ENCODE peak calls at places on chromosome 7, in nine cellular contexts. One of them, this sample, is unnamed.

GRCh38 chr7:17671956-17672355 is 268.3 kb downstream of the SNX13 start:
- DNase-seq in AG10803: no peak
- DNase-seq in WTC11: no peak
- DNase-seq in NCI-H1417: no peak
- DNase-seq in posterior cingulate gyrus: no peak
- DNase-seq in activated naive CD4-positive, alpha-beta T cell: no peak
- DNase-seq in non-pigmented ciliary epithelial cell: no peak
- DNase-seq in OCI-M1: no peak
- DNase-seq in CD8-positive, alpha-beta memory T cell: no peak
- DNase-seq in this sample: no peak

GRCh38 chr7:155071916-155072315 is 1.8 kb downstream of the HTR5A start:
- DNase-seq in AG10803: no peak
- DNase-seq in WTC11: no peak
- DNase-seq in NCI-H1417: no peak
- DNase-seq in posterior cingulate gyrus: no peak
- DNase-seq in activated naive CD4-positive, alpha-beta T cell: no peak
- DNase-seq in non-pigmented ciliary epithelial cell: no peak
- DNase-seq in OCI-M1: no peak
- DNase-seq in CD8-positive, alpha-beta memory T cell: no peak
- DNase-seq in this sample: no peak

GRCh38 chr7:47453093-47454056 is 128.5 kb downstream of the TNS3 start:
- DNase-seq in AG10803: peak
- DNase-seq in WTC11: no peak
- DNase-seq in NCI-H1417: peak
- DNase-seq in posterior cingulate gyrus: no peak
- DNase-seq in activated naive CD4-positive, alpha-beta T cell: no peak
- DNase-seq in non-pigmented ciliary epithelial cell: peak
- DNase-seq in OCI-M1: peak
- DNase-seq in CD8-positive, alpha-beta memory T cell: no peak
- DNase-seq in this sample: peak

GRCh38 chr7:133971658-133972057 is 155.5 kb upstream of the LRGUK start:
- DNase-seq in AG10803: no peak
- DNase-seq in WTC11: no peak
- DNase-seq in NCI-H1417: no peak
- DNase-seq in posterior cingulate gyrus: no peak
- DNase-seq in activated naive CD4-positive, alpha-beta T cell: no peak
- DNase-seq in non-pigmented ciliary epithelial cell: no peak
- DNase-seq in OCI-M1: no peak
- DNase-seq in CD8-positive, alpha-beta memory T cell: no peak
- DNase-seq in this sample: no peak

GRCh38 chr7:96973986-96974385 is 31.4 kb upstream of the DLX6 start:
- DNase-seq in AG10803: peak
- DNase-seq in WTC11: no peak
- DNase-seq in NCI-H1417: no peak
- DNase-seq in posterior cingulate gyrus: no peak
- DNase-seq in activated naive CD4-positive, alpha-beta T cell: no peak
- DNase-seq in non-pigmented ciliary epithelial cell: peak
- DNase-seq in OCI-M1: no peak
- DNase-seq in CD8-positive, alpha-beta memory T cell: no peak
- DNase-seq in this sample: peak

GRCh38 chr7:42606217-42606905 is 305.5 kb downstream of the C7orf25 start:
- DNase-seq in AG10803: peak
- DNase-seq in WTC11: no peak
- DNase-seq in NCI-H1417: no peak
- DNase-seq in posterior cingulate gyrus: no peak
- DNase-seq in activated naive CD4-positive, alpha-beta T cell: no peak
- DNase-seq in non-pigmented ciliary epithelial cell: no peak
- DNase-seq in OCI-M1: no peak
- DNase-seq in CD8-positive, alpha-beta memory T cell: no peak
- DNase-seq in this sample: peak

GRCh38 chr7:156773966-156774365 is 119.0 kb downstream of the LMBR1 start:
- DNase-seq in AG10803: peak
- DNase-seq in WTC11: no peak
- DNase-seq in NCI-H1417: no peak
- DNase-seq in posterior cingulate gyrus: no peak
- DNase-seq in activated naive CD4-positive, alpha-beta T cell: no peak
- DNase-seq in non-pigmented ciliary epithelial cell: no peak
- DNase-seq in OCI-M1: no peak
- DNase-seq in CD8-positive, alpha-beta memory T cell: no peak
- DNase-seq in this sample: peak

GRCh38 chr7:87344446-87344845 is 1.0 kb upstream of the CROT start:
- DNase-seq in AG10803: no peak
- DNase-seq in WTC11: no peak
- DNase-seq in NCI-H1417: no peak
- DNase-seq in posterior cingulate gyrus: no peak
- DNase-seq in activated naive CD4-positive, alpha-beta T cell: no peak
- DNase-seq in non-pigmented ciliary epithelial cell: no peak
- DNase-seq in OCI-M1: peak
- DNase-seq in CD8-positive, alpha-beta memory T cell: no peak
- DNase-seq in this sample: no peak

GRCh38 chr7:24713039-24713793 is 44.0 kb downstream of the GSDME start:
- DNase-seq in AG10803: no peak
- DNase-seq in WTC11: no peak
- DNase-seq in NCI-H1417: no peak
- DNase-seq in posterior cingulate gyrus: no peak
- DNase-seq in activated naive CD4-positive, alpha-beta T cell: no peak
- DNase-seq in non-pigmented ciliary epithelial cell: no peak
- DNase-seq in OCI-M1: no peak
- DNase-seq in CD8-positive, alpha-beta memory T cell: no peak
- DNase-seq in this sample: no peak

GRCh38 chr7:134021861-134022260 is 105.3 kb upstream of the LRGUK start:
- DNase-seq in AG10803: no peak
- DNase-seq in WTC11: no peak
- DNase-seq in NCI-H1417: peak
- DNase-seq in posterior cingulate gyrus: no peak
- DNase-seq in activated naive CD4-positive, alpha-beta T cell: no peak
- DNase-seq in non-pigmented ciliary epithelial cell: no peak
- DNase-seq in OCI-M1: no peak
- DNase-seq in CD8-positive, alpha-beta memory T cell: no peak
- DNase-seq in this sample: no peak

GRCh38 chr7:111735661-111736323 is 173.5 kb upstream of the IMMP2L start:
- DNase-seq in AG10803: peak
- DNase-seq in WTC11: peak
- DNase-seq in NCI-H1417: peak
- DNase-seq in posterior cingulate gyrus: no peak
- DNase-seq in activated naive CD4-positive, alpha-beta T cell: no peak
- DNase-seq in non-pigmented ciliary epithelial cell: no peak
- DNase-seq in OCI-M1: peak
- DNase-seq in CD8-positive, alpha-beta memory T cell: peak
- DNase-seq in this sample: peak